ENCODE peak calls at places on chromosomes 16 and 17, in seven cellular contexts. E, K, N, A, Y, X and H are unnamed samples. For H3K27me3, the result is how much of the 10 kb centered on the place peaks cover.

GRCh38 chr16:66385415-66385814 is 18.9 kb downstream of the CDH5 start:
- DNase-seq in E (no peak), K (no peak), N (no peak), A (no peak), Y (no peak), X (no peak), H (no peak)

GRCh38 chr16:54434859-54435258 is 148.3 kb upstream of the IRX3 start:
- DNase-seq in E (no peak), K (no peak), N (no peak), A (no peak), Y (no peak), X (no peak), H (no peak)

GRCh38 chr16:23434380-23434779 is 18.6 kb downstream of the COG7 start:
- DNase-seq in E (no peak), K (no peak), N (no peak), A (peak), Y (no peak), X (no peak), H (peak)

GRCh38 chr16:5916711-5917191 is 819.2 kb upstream of the EEF2KMT start:
- DNase-seq in E (no peak), K (no peak), N (no peak), A (peak), Y (no peak), X (no peak), H (no peak)

GRCh38 chr16:19935696-19936095 is 51.0 kb upstream of the GPRC5B start:
- DNase-seq in E (no peak), K (no peak), N (no peak), A (no peak), Y (no peak), X (no peak), H (no peak)

GRCh38 chr16:84115919-84116719 is 623 bp downstream of the MBTPS1 start:
- DNase-seq in E (no peak), K (no peak), N (peak), A (peak), Y (no peak), X (no peak), H (no peak)

GRCh38 chr17:42577140-42577531 is 393 bp downstream of the PSMC3IP start:
- DNase-seq in E (no peak), K (no peak), N (no peak), A (no peak), Y (no peak), X (no peak), H (no peak)

GRCh38 chr17:30812218-30813177 is 12.0 kb downstream of the CRLF3 start:
- DNase-seq in E (no peak), K (no peak), N (no peak), A (peak), Y (peak), X (no peak), H (no peak)

GRCh38 chr17:8488931-8489330 is 53.2 kb downstream of the NDEL1 start:
- DNase-seq in E (no peak), K (peak), N (no peak), A (peak), Y (no peak), X (peak), H (no peak)

GRCh38 chr17:27540300-27541105 is 84.3 kb downstream of the KSR1 start:
- DNase-seq in E (peak), K (peak), N (peak), A (peak), Y (peak), X (peak), H (no peak)

GRCh38 chr16:8796469-8797363 is 723 bp downstream of the TMEM186 start:
- DNase-seq in E (no peak), K (no peak), N (no peak), A (no peak), Y (no peak), X (no peak), H (no peak)

GRCh38 chr17:45970659-45971058 is 28.4 kb upstream of the STH start:
- DNase-seq in E (no peak), K (no peak), N (no peak), A (no peak), Y (no peak), X (no peak), H (no peak)
- H3K27me3 ChIP-seq in E (under half), K (under half), N (under half), A (under half), Y (under half), X (under half), H (under half)

DNA sequence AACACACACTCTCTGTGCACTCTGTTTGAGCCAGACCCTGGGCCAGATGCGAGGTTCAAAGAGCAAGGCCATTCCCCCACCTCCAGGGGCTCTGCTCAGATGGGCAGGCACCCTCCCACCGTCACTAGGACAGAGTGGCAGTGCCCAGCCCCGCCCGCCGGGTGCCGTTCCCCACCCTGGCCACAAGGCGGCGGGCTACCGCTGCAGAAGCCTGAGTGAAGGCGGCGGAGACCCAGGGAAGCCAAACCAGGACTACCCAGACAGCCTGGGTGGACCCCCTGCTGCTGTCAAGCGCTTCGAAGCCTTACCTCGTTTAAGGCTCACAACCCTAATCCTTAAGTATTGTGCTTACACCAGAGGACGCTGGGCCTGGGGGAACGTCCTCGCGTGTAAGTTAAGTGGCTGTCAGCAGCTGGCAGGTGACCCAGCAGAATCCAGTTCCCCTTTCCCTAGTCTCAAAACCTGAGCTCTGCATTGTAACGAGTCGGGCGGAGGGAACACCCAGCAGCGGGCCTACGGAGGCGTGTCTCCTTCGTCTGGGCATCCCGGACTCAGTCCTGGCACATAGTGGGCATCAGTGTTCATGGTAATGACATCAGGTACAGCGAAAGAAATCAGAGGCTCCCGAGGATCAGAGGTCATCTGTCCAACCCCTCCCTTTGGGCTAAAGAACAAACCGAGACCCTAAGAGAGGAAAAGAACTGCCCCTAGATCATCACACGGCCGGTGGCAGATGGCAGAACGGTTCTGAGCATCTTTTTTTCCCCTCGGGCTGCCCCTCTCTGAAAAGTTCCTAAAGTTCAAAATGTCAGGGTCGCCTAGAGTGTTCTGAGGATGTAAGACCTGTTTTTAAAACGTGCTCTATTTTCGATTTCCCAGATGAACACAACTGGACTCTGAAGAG is 4.4 kb downstream of the ARHGAP27 start:
- DNase-seq in E (peak), K (peak), N (peak), A (peak), Y (no peak), X (peak), H (peak)
- H3K4me3 ChIP-seq in E (peak), K (peak), N (no peak), A (no peak), Y (peak), X (peak), H (peak)

GRCh38 chr16:71627631-71628236 is 1.8 kb downstream of the MARVELD3 start:
- DNase-seq in E (no peak), K (no peak), N (no peak), A (no peak), Y (no peak), X (no peak), H (no peak)
- H3K27me3 ChIP-seq in E (under half), K (under half), N (under half), A (under half), Y (under half), X (under half), H (under half)

GRCh38 chr17:80007939-80008338 is 27.7 kb downstream of the TBC1D16 start:
- DNase-seq in E (no peak), K (peak), N (no peak), A (no peak), Y (no peak), X (no peak), H (no peak)
- H3K4me3 ChIP-seq in E (no peak), K (no peak), N (no peak), A (no peak), Y (no peak), X (no peak), H (no peak)

GRCh38 chr16:53257001-53257400 is 177.3 kb upstream of the RBL2 start:
- DNase-seq in E (no peak), K (no peak), N (no peak), A (peak), Y (no peak), X (no peak), H (no peak)

GRCh38 chr16:53261276-53261675 is 173.0 kb upstream of the RBL2 start:
- DNase-seq in E (no peak), K (no peak), N (no peak), A (no peak), Y (no peak), X (no peak), H (no peak)

GRCh38 chr16:53258809-53259208 is 175.5 kb upstream of the RBL2 start:
- DNase-seq in E (no peak), K (no peak), N (no peak), A (no peak), Y (no peak), X (no peak), H (no peak)
- H3K27me3 ChIP-seq in E (under half), K (under half), N (under half), A (under half), Y (under half), X (under half), H (under half)

DNA sequence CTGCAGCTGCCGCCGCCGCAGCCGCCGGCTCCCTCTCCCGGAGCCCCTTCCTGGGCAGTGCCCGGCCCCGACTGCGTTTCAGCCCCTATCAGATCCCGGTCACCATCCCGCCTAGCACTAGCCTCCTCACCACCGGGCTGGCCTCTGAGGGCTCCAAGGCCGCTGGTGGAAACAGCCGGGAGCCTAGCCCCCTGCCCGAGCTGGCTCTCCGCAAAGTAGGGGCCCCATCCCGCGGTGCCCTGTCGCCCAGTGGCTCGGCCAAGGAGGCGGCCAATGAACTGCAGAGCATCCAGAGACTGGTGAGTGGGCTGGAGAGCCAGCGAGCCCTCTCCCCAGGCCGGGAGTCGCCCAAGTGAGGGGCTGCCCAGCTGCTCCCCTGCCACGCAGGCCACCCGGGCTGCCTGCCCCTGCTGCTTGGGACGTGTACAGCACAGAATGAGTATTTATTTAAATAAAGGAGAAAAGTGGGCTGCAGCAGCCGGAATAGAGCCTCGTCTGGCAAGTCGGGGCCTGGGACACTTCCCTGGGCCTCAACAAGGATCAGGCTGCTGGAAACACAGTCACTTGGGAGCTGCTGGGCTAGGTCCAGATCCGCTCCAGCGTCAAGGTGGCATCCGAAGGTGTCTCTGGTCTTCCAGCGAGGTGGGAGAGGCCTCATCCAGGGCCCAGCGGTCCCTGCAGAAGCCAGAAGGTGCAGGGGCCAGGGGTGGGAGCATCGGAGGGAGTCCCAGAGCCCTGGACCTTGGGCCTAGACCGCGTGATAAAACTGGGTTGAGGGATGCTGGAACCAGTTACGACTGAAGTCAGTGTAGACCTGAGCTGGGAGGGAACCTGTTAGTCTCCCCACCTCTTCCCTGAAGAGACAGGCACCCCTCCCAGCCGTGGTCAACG is 8.8 kb downstream of the TBX2 start:
- DNase-seq in E (peak), K (no peak), N (no peak), A (no peak), Y (no peak), X (peak), H (no peak)
- H3K4me3 ChIP-seq in E (peak), K (peak), N (no peak), A (peak), Y (peak), X (peak), H (no peak)

GRCh38 chr17:1560582-1561170 is 1.9 kb downstream of the PITPNA start:
- DNase-seq in E (no peak), K (no peak), N (no peak), A (no peak), Y (no peak), X (no peak), H (no peak)

GRCh38 chr17:1561420-1562177 is 993 bp downstream of the PITPNA start:
- DNase-seq in E (no peak), K (peak), N (no peak), A (peak), Y (no peak), X (no peak), H (peak)

GRCh38 chr17:1565860-1566259 is 3.3 kb upstream of the PITPNA start:
- DNase-seq in E (no peak), K (no peak), N (no peak), A (no peak), Y (no peak), X (no peak), H (no peak)

GRCh38 chr17:1562178-1562643 is 381 bp downstream of the PITPNA start:
- DNase-seq in E (peak), K (peak), N (peak), A (peak), Y (no peak), X (no peak), H (no peak)

DNA sequence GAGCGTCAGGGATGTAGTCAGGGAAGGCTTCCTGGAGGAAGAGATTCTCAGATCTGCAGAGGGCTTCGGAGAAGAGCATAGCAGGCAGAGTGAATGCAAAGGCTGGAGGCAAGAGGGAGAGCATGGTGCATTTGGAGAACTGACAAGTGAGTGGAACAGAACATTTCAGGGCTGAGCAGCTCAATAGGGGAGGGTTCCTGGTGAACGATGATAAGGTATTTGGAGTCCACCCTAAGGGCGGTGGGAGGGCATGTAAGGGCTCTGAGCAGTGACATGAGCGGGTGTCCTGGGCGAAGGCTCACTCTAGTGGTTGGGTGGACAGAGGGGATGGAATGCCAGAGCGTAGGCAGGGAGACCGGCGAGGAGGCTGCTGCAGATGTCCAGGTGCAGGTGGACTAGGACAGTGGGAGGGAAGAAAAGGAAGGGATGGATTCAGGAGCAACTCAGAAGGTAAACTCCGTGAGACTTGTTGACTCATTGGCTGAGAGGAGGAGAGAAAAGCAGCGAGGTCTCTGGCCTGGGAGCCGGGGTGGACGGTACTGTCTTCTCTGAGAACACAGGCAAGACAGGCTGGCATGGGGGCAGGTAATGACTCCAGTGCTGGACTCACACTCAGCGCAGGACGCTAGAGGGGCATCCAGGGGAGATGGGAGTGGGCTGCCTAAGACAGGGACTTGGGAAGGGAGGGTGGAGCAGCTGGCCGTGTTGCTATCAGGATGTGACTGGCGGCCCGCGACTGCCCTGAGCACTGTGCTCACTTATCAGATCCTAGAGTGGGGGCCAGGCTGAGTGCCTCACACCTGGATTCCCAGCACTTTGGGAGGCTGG is 1.4 kb upstream of the PITPNA start:
- DNase-seq in E (no peak), K (no peak), N (no peak), A (no peak), Y (no peak), X (no peak), H (no peak)
- H3K27me3 ChIP-seq in E (under half), K (under half), N (under half), A (under half), Y (under half), X (under half), H (under half)

GRCh38 chr17:40187238-40187637 is 10.0 kb downstream of the RAPGEFL1 start:
- DNase-seq in E (no peak), K (no peak), N (no peak), A (no peak), Y (no peak), X (no peak), H (no peak)

GRCh38 chr17:40191237-40192208 is 14.3 kb downstream of the RAPGEFL1 start:
- DNase-seq in E (peak), K (peak), N (peak), A (peak), Y (no peak), X (peak), H (peak)

GRCh38 chr17:40192961-40193360 is 15.7 kb downstream of the RAPGEFL1 start:
- DNase-seq in E (no peak), K (no peak), N (no peak), A (no peak), Y (no peak), X (no peak), H (no peak)

GRCh38 chr17:40188694-40189093 is 11.4 kb downstream of the RAPGEFL1 start:
- DNase-seq in E (no peak), K (no peak), N (no peak), A (no peak), Y (no peak), X (no peak), H (no peak)

DNA sequence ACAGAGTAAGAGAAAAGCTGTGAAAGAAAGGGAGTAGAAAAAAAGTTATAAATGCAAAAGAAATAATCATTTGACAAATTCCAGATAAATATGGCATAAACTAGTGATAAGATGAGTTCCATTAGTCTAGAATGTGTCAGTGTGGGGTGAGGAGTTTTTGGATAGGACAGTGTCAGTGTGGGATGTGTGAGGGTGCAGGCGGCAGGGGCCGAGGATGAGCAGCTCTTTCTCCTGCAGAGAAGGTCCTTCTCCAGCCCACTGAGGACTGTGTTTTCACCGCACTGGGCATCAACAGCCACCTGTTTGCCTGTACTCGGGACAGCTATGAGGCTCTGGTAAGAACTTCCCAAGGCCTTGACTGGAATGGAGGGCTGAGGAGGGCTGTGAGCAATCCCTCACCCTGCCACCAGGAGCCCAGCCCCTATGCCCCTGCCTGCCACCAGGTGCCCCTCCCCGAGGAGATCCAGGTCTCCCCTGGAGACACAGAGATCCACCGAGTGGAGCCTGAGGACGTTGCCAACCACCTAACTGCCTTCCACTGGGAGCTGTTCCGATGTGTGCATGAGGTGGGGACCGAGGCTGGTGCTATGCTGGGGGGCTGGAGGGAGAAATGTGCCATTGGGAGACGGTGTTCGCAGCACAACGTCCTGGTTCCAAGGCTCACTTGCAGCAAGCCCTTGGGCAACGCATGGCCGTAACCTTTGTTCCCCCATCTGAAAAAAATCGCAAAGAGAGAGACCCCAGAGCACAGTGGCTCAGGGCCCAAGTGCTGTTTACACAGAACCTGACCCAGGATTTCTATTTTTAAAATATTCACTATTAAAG is 13.1 kb downstream of the RAPGEFL1 start:
- DNase-seq in E (no peak), K (no peak), N (no peak), A (no peak), Y (no peak), X (no peak), H (no peak)
- H3K4me3 ChIP-seq in E (no peak), K (peak), N (no peak), A (no peak), Y (peak), X (peak), H (no peak)

GRCh38 chr17:48497103-48497502 is 33.7 kb downstream of the HOXB1 start:
- DNase-seq in E (no peak), K (no peak), N (no peak), A (peak), Y (no peak), X (no peak), H (no peak)
- H3K27me3 ChIP-seq in E (under half), K (under half), N (under half), A (under half), Y (under half), X (under half), H (under half)

GRCh38 chr16:24822542-24822941 is 23.2 kb upstream of the SLC5A11 start:
- DNase-seq in E (no peak), K (no peak), N (no peak), A (no peak), Y (no peak), X (no peak), H (no peak)

GRCh38 chr16:24826817-24827566 is 18.8 kb upstream of the SLC5A11 start:
- DNase-seq in E (no peak), K (no peak), N (no peak), A (no peak), Y (no peak), X (no peak), H (no peak)

GRCh38 chr16:24826096-24826690 is 19.6 kb upstream of the SLC5A11 start:
- DNase-seq in E (no peak), K (no peak), N (no peak), A (no peak), Y (no peak), X (peak), H (no peak)

GRCh38 chr16:24822974-24823373 is 22.8 kb upstream of the SLC5A11 start:
- DNase-seq in E (no peak), K (no peak), N (no peak), A (no peak), Y (no peak), X (no peak), H (no peak)

DNA sequence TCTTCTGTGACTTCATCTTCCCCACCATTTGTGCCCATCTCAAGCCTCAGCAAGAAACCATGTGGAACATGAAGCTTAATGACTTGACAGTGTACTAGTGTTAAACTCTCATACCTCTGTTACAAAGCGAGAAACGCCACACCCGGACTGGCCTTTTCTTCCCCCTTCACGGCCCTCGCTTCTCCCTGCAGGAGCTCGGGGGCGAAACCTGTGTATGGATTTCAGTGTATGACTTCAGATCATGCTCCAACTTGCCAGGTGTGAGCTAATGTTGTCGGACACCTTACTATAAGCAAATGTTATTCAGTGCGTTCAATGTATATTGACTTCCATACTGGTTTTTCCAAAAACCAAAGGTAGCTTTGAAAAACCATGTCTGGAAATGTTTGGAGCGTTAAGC is 20.1 kb upstream of the SLC5A11 start:
- DNase-seq in E (no peak), K (no peak), N (no peak), A (no peak), Y (no peak), X (peak), H (no peak)
- H3K4me3 ChIP-seq in E (no peak), K (no peak), N (no peak), A (no peak), Y (no peak), X (no peak), H (no peak)